ENCODE peak calls at places on chromosomes 11 and 22, in six cellular contexts. U is activated naive CD8-positive, alpha-beta T cell treated with anti-CD3 and anti-CD28 coated beads, Interleukin-2, amount 10 ng/mL, durations not matched to agents 7 days and 5 days; G is iris pigment epithelial cell; C is suprapubic skin; P is cardiac muscle cell; S is substantia nigra. L is an unnamed sample.

GRCh38 chr11:44977493-44977984 is 26.9 kb upstream of the TP53I11 start:
- DNase-seq in S (no peak), P (peak), C (no peak), U (no peak), G (peak), L (peak)

GRCh38 chr22:27715078-27715477 is 86.5 kb downstream of the MN1 start:
- DNase-seq in S (peak), P (no peak), G (no peak), C (no peak), U (no peak), L (no peak)

GRCh38 chr22:25563757-25564319 is 637 bp upstream of the GRK3 start:
- DNase-seq in S (no peak), C (no peak), P (no peak), G (peak), U (no peak), L (no peak)

GRCh38 chr11:93603225-93603624 is 58.3 kb upstream of the CEP295 start:
- DNase-seq in P (no peak), S (no peak), U (no peak), C (no peak), G (no peak), L (no peak)

GRCh38 chr22:18035740-18036139 is 11.4 kb upstream of the MICAL3 start:
- DNase-seq in S (no peak), C (no peak), G (peak), P (peak), U (no peak), L (no peak)

GRCh38 chr22:19943665-19944026 is 2.0 kb upstream of the TXNRD2 start:
- DNase-seq in C (no peak), P (peak), G (peak), S (no peak), U (no peak), L (peak)

GRCh38 chr11:6576471-6577373 is 26.7 kb downstream of the RRP8 start:
- DNase-seq in C (no peak), P (peak), S (peak), U (no peak), G (peak), L (peak)

GRCh38 chr11:58905716-58906547 is 33.4 kb upstream of the GLYATL1 start:
- DNase-seq in P (peak), S (peak), G (peak), U (no peak), C (no peak), L (no peak)

GRCh38 chr22:35733036-35733435 is 15.4 kb downstream of the APOL5 start:
- DNase-seq in G (no peak), U (no peak), C (no peak), S (no peak), P (no peak), L (no peak)

GRCh38 chr11:78266451-78266850 is 77.7 kb downstream of the USP35 start:
- DNase-seq in S (no peak), P (no peak), C (no peak), U (no peak), G (no peak), L (no peak)

GRCh38 chr22:19663821-19664325 is 50.4 kb upstream of the SEPTIN5 start:
- DNase-seq in U (no peak), S (no peak), C (peak), P (peak), G (peak), L (peak)